ENCODE peak calls at places on chromosome 21, in five cellular contexts. One of them, this sample, is unnamed. For H3K9me3 and H3K4me1, the result is how much of the 10 kb centered on the place peaks cover.

GRCh38 chr21:42833859-42834729 is 45.2 kb downstream of the WDR4 start:
- DNase-seq in naive thymus-derived CD4-positive, alpha-beta T cell: no peak
- DNase-seq in fibroblast of lung: no peak
- DNase-seq in left ventricle myocardium inferior: no peak
- DNase-seq in uterus: no peak
- DNase-seq in this sample: no peak

GRCh38 chr21:15732290-15732995 is 2.7 kb downstream of the USP25 start:
- DNase-seq in uterus: no peak
- DNase-seq in left ventricle myocardium inferior: no peak
- DNase-seq in fibroblast of lung: peak
- DNase-seq in naive thymus-derived CD4-positive, alpha-beta T cell: peak
- DNase-seq in this sample: no peak

GRCh38 chr21:42478504-42478903 is 17.5 kb downstream of the RSPH1 start:
- DNase-seq in naive thymus-derived CD4-positive, alpha-beta T cell: no peak
- DNase-seq in fibroblast of lung: no peak
- DNase-seq in uterus: no peak
- DNase-seq in left ventricle myocardium inferior: no peak
- DNase-seq in this sample: no peak

GRCh38 chr21:43767980-43768867 is 7.9 kb downstream of the CSTB start:
- DNase-seq in left ventricle myocardium inferior: no peak
- DNase-seq in naive thymus-derived CD4-positive, alpha-beta T cell: no peak
- DNase-seq in fibroblast of lung: peak
- DNase-seq in uterus: no peak
- DNase-seq in this sample: no peak

GRCh38 chr21:29033301-29033700 is 8.8 kb downstream of the USP16 start:
- DNase-seq in fibroblast of lung: no peak
- DNase-seq in naive thymus-derived CD4-positive, alpha-beta T cell: no peak
- DNase-seq in left ventricle myocardium inferior: no peak
- DNase-seq in uterus: no peak
- DNase-seq in this sample: no peak

GRCh38 chr21:29893687-29894086 is 46.1 kb downstream of the GRIK1 start:
- DNase-seq in uterus: no peak
- DNase-seq in fibroblast of lung: no peak
- DNase-seq in naive thymus-derived CD4-positive, alpha-beta T cell: no peak
- DNase-seq in left ventricle myocardium inferior: no peak
- DNase-seq in this sample: no peak

GRCh38 chr21:44301093-44301492 is 1.2 kb downstream of the PFKL start:
- DNase-seq in naive thymus-derived CD4-positive, alpha-beta T cell: no peak
- DNase-seq in left ventricle myocardium inferior: no peak
- DNase-seq in uterus: no peak
- DNase-seq in fibroblast of lung: no peak
- DNase-seq in this sample: no peak

GRCh38 chr21:41446571-41446970 is 20.5 kb downstream of the MX1 start:
- DNase-seq in naive thymus-derived CD4-positive, alpha-beta T cell: no peak
- DNase-seq in fibroblast of lung: no peak
- DNase-seq in left ventricle myocardium inferior: no peak
- DNase-seq in uterus: no peak
- DNase-seq in this sample: no peak

GRCh38 chr21:41692216-41692615 is 74.6 kb downstream of the RIPK4 start:
- DNase-seq in fibroblast of lung: no peak
- DNase-seq in left ventricle myocardium inferior: no peak
- DNase-seq in uterus: no peak
- DNase-seq in naive thymus-derived CD4-positive, alpha-beta T cell: no peak
- DNase-seq in this sample: no peak

GRCh38 chr21:42654179-42654912 is 925 bp downstream of the PDE9A start:
- DNase-seq in naive thymus-derived CD4-positive, alpha-beta T cell: peak
- DNase-seq in left ventricle myocardium inferior: no peak
- DNase-seq in fibroblast of lung: no peak
- DNase-seq in uterus: no peak
- DNase-seq in this sample: no peak

GRCh38 chr21:26125433-26126167 is 45.0 kb downstream of the APP start:
- DNase-seq in uterus: no peak
- DNase-seq in naive thymus-derived CD4-positive, alpha-beta T cell: no peak
- DNase-seq in fibroblast of lung: no peak
- DNase-seq in left ventricle myocardium inferior: no peak
- DNase-seq in this sample: no peak

GRCh38 chr21:42151148-42152074 is 67.5 kb upstream of the ABCG1 start:
- DNase-seq in uterus: no peak
- DNase-seq in naive thymus-derived CD4-positive, alpha-beta T cell: peak
- DNase-seq in fibroblast of lung: no peak
- DNase-seq in left ventricle myocardium inferior: no peak
- DNase-seq in this sample: no peak

GRCh38 chr21:42456457-42456856 is 39.6 kb downstream of the RSPH1 start:
- DNase-seq in uterus: no peak
- DNase-seq in left ventricle myocardium inferior: no peak
- DNase-seq in fibroblast of lung: no peak
- DNase-seq in naive thymus-derived CD4-positive, alpha-beta T cell: peak
- DNase-seq in this sample: no peak

GRCh38 chr21:42009018-42009830 is 936 bp downstream of the ZBTB21 start:
- DNase-seq in uterus: peak
- DNase-seq in fibroblast of lung: peak
- DNase-seq in naive thymus-derived CD4-positive, alpha-beta T cell: peak
- DNase-seq in left ventricle myocardium inferior: peak
- DNase-seq in this sample: peak

GRCh38 chr21:14071902-14072734 is 138.6 kb downstream of the LIPI start:
- DNase-seq in uterus: no peak
- DNase-seq in left ventricle myocardium inferior: no peak
- DNase-seq in naive thymus-derived CD4-positive, alpha-beta T cell: no peak
- DNase-seq in fibroblast of lung: no peak
- DNase-seq in this sample: no peak

GRCh38 chr21:27220416-27220815 is 253.5 kb upstream of the ADAMTS5 start:
- DNase-seq in uterus: no peak
- DNase-seq in left ventricle myocardium inferior: no peak
- DNase-seq in naive thymus-derived CD4-positive, alpha-beta T cell: no peak
- DNase-seq in fibroblast of lung: no peak
- DNase-seq in this sample: no peak
- H3K9me3 ChIP-seq in uterus: under half
- H3K9me3 ChIP-seq in left ventricle myocardium inferior: under half
- H3K9me3 ChIP-seq in naive thymus-derived CD4-positive, alpha-beta T cell: under half
- H3K9me3 ChIP-seq in fibroblast of lung: under half
- H3K9me3 ChIP-seq in this sample: under half

DNA sequence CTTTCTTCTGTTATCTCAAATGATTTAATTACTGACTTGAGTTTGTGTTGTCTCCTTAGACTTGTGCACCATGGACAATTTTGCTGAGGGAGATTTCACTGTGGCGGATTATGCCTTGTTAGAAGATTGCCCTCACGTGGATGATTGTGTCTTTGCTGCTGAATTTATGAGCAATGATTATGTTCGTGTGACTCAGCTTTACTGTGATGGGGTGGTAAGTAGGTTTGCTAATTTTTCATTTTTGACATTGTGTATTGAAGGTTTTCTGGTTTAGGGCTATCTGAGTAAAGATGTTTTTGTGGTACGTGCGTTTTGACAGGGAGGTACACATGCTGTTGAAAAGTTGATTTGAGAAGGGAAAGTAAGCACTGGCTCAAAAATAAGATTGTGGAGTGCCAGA is 14.1 kb downstream of the TTC3 start:
- DNase-seq in uterus: no peak
- DNase-seq in fibroblast of lung: peak
- DNase-seq in naive thymus-derived CD4-positive, alpha-beta T cell: no peak
- DNase-seq in left ventricle myocardium inferior: no peak
- DNase-seq in this sample: no peak
- H3K27ac ChIP-seq in uterus: no peak
- H3K27ac ChIP-seq in fibroblast of lung: no peak
- H3K27ac ChIP-seq in naive thymus-derived CD4-positive, alpha-beta T cell: no peak
- H3K27ac ChIP-seq in left ventricle myocardium inferior: no peak
- H3K27ac ChIP-seq in this sample: no peak

DNA sequence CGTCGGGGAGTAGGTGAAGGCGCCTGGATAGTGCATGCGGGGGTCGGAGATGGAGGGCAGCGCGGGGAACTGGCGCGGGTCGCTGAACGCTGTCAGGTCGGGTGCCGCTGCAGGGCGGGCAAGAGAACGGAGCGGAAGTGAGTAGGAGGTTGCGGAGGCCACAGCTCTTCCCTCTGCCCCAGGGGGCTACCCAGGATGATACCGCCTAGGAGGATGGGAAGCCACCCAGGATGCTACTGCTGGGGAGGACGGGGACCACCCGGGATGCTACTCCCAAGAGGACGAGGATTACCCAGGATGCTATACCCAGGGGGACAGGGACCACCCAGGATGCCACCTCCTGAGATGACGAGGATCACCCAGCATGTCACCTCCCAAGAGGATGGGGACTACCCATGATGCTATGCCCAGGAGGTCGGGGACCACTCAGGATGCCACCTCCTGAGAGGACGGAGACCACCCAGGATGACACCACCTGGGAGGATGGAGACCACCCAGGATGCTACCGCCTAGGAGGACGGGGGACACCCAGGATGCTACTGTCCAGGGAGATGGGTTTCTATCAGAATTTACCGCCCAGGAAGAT is 123.8 kb downstream of the CLIC6 start:
- DNase-seq in uterus: no peak
- DNase-seq in left ventricle myocardium inferior: no peak
- DNase-seq in fibroblast of lung: no peak
- DNase-seq in naive thymus-derived CD4-positive, alpha-beta T cell: no peak
- DNase-seq in this sample: no peak
- H3K4me1 ChIP-seq in uterus: under half
- H3K4me1 ChIP-seq in left ventricle myocardium inferior: under half
- H3K4me1 ChIP-seq in fibroblast of lung: under half
- H3K4me1 ChIP-seq in naive thymus-derived CD4-positive, alpha-beta T cell: under half
- H3K4me1 ChIP-seq in this sample: under half

DNA sequence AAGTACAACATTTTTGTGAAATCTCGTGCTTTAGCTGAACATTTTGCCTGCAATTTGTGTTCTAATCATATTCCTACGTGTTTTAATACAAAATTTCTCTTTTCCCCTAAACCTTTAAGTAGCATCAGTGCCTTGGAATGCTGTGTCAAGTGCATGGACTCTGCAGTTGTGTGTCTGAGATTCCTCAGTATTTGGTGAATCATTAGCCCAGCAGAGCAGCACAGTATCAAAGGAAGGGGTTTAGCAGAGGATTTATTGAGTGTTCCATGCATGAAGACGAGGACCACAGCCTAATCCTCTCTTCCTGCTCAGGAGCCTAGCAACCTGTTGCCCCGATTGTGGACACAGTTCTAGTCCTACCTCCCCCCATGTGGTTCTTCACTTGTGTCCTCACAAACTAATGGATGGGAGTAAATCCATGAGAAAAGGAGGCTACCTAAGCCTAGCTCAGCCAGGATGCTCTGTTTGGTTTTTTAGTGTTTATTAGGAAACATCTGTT is 29.3 kb upstream of the PCP4 start:
- DNase-seq in uterus: no peak
- DNase-seq in left ventricle myocardium inferior: no peak
- DNase-seq in fibroblast of lung: no peak
- DNase-seq in naive thymus-derived CD4-positive, alpha-beta T cell: no peak
- DNase-seq in this sample: no peak
- H3K9me3 ChIP-seq in uterus: under half
- H3K9me3 ChIP-seq in left ventricle myocardium inferior: under half
- H3K9me3 ChIP-seq in fibroblast of lung: under half
- H3K9me3 ChIP-seq in naive thymus-derived CD4-positive, alpha-beta T cell: under half
- H3K9me3 ChIP-seq in this sample: under half

DNA sequence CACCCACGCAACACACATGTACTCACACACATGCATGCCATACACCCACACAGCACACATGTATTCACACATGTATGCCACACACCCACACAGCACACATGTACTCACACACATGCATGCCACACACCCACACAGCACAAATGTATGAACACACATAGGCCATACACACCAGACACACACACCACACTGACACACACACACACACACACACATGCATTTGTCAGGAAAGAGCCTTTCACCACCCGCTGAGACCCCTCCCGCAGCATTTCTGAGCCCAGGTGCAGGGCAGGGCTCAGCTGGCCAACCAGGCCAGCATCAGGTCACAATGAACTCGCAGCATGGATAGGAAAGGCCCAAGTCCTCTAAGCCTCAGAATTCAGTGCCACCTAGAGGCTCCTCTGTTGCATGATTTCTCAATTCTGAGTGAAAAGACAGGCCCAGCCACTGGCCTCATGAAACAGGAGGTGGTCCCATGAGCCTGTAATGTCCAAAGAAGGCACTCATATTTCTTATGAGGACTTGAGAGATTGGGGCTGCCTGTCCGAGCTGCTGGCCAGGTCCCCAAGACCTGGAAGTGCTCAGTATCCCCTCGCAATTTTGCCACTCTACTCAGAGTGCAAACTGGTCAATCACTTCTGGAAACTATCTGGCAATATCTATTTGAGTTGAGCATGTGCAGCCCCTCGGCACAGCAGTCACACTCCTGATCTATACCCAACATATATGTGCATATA is 57.3 kb downstream of the PSMG1 start:
- DNase-seq in fibroblast of lung: peak
- DNase-seq in left ventricle myocardium inferior: no peak
- DNase-seq in naive thymus-derived CD4-positive, alpha-beta T cell: no peak
- DNase-seq in uterus: no peak
- DNase-seq in this sample: no peak
- H3K27ac ChIP-seq in fibroblast of lung: no peak
- H3K27ac ChIP-seq in left ventricle myocardium inferior: peak
- H3K27ac ChIP-seq in naive thymus-derived CD4-positive, alpha-beta T cell: no peak
- H3K27ac ChIP-seq in uterus: peak
- H3K27ac ChIP-seq in this sample: no peak

GRCh38 chr21:45417951-45418300 is 13.0 kb downstream of the COL18A1 start:
- DNase-seq in fibroblast of lung: no peak
- DNase-seq in naive thymus-derived CD4-positive, alpha-beta T cell: no peak
- DNase-seq in left ventricle myocardium inferior: peak
- DNase-seq in uterus: no peak
- DNase-seq in this sample: no peak
- H3K4me1 ChIP-seq in fibroblast of lung: under half
- H3K4me1 ChIP-seq in naive thymus-derived CD4-positive, alpha-beta T cell: under half
- H3K4me1 ChIP-seq in left ventricle myocardium inferior: half or more
- H3K4me1 ChIP-seq in uterus: under half
- H3K4me1 ChIP-seq in this sample: under half